ENCODE peak calls at places on chromosomes 6 and 20, in eight cellular contexts. T is fibroblast of lung, V is GM23338, W is heart right ventricle, J is spleen, O is foreskin fibroblast, X is breast epithelium, Y is psoas muscle. K is an unnamed sample.
A peak's percentile ranks its signal among the peaks of the same experiment; 100 is the strongest.

GRCh38 chr6:165659945-165660862 is 2.8 kb downstream of the PDE10A start:
- DNase-seq in T (no peak), V (peak; percentile 75), W (peak; percentile 37), J (no peak), O (peak; percentile 3), X (no peak), Y (no peak), K (no peak)

GRCh38 chr6:6699741-6700367 is 111.3 kb downstream of the LY86 start:
- DNase-seq in T (peak; percentile 93), V (peak; percentile 49), W (peak; percentile 90), J (no peak), O (peak; percentile 97), X (peak; percentile 62), Y (peak; percentile 75), K (peak; percentile 89)

GRCh38 chr20:40191573-40191972 is 497.5 kb downstream of the MAFB start:
- DNase-seq in T (no peak), V (no peak), W (no peak), J (no peak), O (peak; percentile 1), X (peak; percentile 53), Y (no peak), K (peak; percentile 18)

GRCh38 chr6:69732640-69733039 is 64.2 kb downstream of the LMBRD1 start:
- DNase-seq in T (no peak), V (no peak), W (no peak), J (no peak), O (peak; percentile 35), X (no peak), Y (no peak), K (no peak)

GRCh38 chr6:20038385-20038784 is 173.9 kb downstream of the MBOAT1 start:
- DNase-seq in T (no peak), V (no peak), W (no peak), J (no peak), O (no peak), X (no peak), Y (no peak), K (no peak)

GRCh38 chr6:137165375-137166246 is 7.8 kb downstream of the IL22RA2 start:
- DNase-seq in T (no peak), V (no peak), W (no peak), J (peak; percentile 82), O (peak; percentile 8), X (no peak), Y (no peak), K (no peak)

GRCh38 chr20:45576995-45577394 is 2.1 kb downstream of the WFDC8 start:
- DNase-seq in T (peak; percentile 46), V (peak; percentile 35), W (no peak), J (no peak), O (no peak), X (no peak), Y (no peak), K (no peak)

GRCh38 chr6:147750420-147750819 is 241.9 kb downstream of the SAMD5 start:
- DNase-seq in T (no peak), V (no peak), W (no peak), J (no peak), O (no peak), X (no peak), Y (no peak), K (no peak)

GRCh38 chr6:157885876-157886275 is 62.8 kb downstream of the SNX9 start:
- DNase-seq in T (no peak), V (no peak), W (no peak), J (no peak), O (no peak), X (no peak), Y (no peak), K (no peak)

GRCh38 chr20:11234181-11234969 is 560.6 kb upstream of the JAG1 start:
- DNase-seq in T (no peak), V (no peak), W (no peak), J (no peak), O (no peak), X (no peak), Y (no peak), K (no peak)

GRCh38 chr6:52020961-52021570 is 66.3 kb downstream of the PKHD1 start:
- DNase-seq in T (peak; percentile 3), V (peak; percentile 53), W (no peak), J (no peak), O (peak; percentile 53), X (no peak), Y (no peak), K (peak; percentile 8)

GRCh38 chr6:16339263-16339587 is 100.8 kb downstream of the GMPR start:
- DNase-seq in T (no peak), V (no peak), W (no peak), J (no peak), O (no peak), X (no peak), Y (no peak), K (no peak)

GRCh38 chr6:129498950-129499870 is 210.8 kb downstream of the ARHGAP18 start:
- DNase-seq in T (peak; percentile 63), V (peak; percentile 80), W (no peak), J (no peak), O (peak; percentile 84), X (no peak), Y (no peak), K (peak; percentile 49)

GRCh38 chr6:79869184-79869583 is 78.2 kb downstream of the ELOVL4 start:
- DNase-seq in T (no peak), V (no peak), W (no peak), J (no peak), O (no peak), X (no peak), Y (no peak), K (no peak)

GRCh38 chr6:106799008-106799952 is 169.9 kb downstream of the QRSL1 start:
- DNase-seq in T (peak; percentile 92), V (no peak), W (no peak), J (no peak), O (no peak), X (peak; percentile 54), Y (no peak), K (peak; percentile 43)

GRCh38 chr6:131754088-131754487 is 43.3 kb upstream of the CTAGE9 start:
- DNase-seq in T (peak; percentile 79), V (no peak), W (no peak), J (no peak), O (peak; percentile 81), X (no peak), Y (no peak), K (no peak)

GRCh38 chr6:21198032-21198640 is 395.4 kb upstream of the SOX4 start:
- DNase-seq in T (no peak), V (no peak), W (no peak), J (no peak), O (no peak), X (no peak), Y (no peak), K (no peak)

GRCh38 chr6:7106215-7106751 is 1.5 kb upstream of the RREB1 start:
- DNase-seq in T (no peak), V (no peak), W (no peak), J (no peak), O (peak; percentile 29), X (no peak), Y (no peak), K (no peak)

GRCh38 chr20:25059487-25059820 is 1.5 kb upstream of the ACSS1 start:
- DNase-seq in T (no peak), V (no peak), W (no peak), J (peak; percentile 51), O (no peak), X (no peak), Y (no peak), K (no peak)

GRCh38 chr6:14968056-14968643 is 277.7 kb upstream of the JARID2 start:
- DNase-seq in T (no peak), V (no peak), W (no peak), J (no peak), O (no peak), X (no peak), Y (no peak), K (no peak)

GRCh38 chr6:56652231-56652630 is 9.5 kb upstream of the DST start:
- DNase-seq in T (peak; percentile 83), V (no peak), W (no peak), J (no peak), O (no peak), X (no peak), Y (no peak), K (peak; percentile 20)
- H3K4me3 ChIP-seq in T (no peak overlapping the region), V (no peak overlapping the region), W (no peak overlapping the region), J (no peak overlapping the region), O (no peak overlapping the region), X (no peak overlapping the region), Y (no peak overlapping the region), K (no peak overlapping the region)

DNA sequence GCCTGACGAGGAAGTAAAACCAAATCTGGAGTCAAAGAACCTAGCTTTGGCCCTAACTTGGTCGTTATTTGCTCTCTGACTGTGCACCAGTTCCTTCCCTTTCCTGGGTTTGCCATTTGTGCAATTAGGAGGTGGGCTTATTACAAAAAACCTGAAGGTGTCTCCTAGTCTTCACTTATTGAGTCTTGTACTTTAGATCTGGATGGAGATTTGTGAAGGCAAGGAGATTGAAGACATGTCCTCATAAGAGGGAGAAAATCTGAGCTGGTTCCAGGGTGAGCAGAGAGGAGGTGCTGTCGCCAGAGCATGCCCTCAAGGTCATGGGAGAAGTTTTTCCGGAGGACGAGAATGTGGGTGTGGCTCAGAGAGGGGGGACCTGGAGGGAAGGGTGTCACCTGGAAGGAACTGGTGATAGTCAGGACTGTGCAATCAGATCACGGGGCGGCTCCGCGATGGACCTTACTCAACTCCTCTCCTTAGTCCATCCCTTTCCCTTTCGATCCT is 703 bp upstream of the ACSS2 start:
- DNase-seq in T (no peak), V (no peak), W (no peak), J (no peak), O (no peak), X (no peak), Y (no peak), K (no peak)
- TF ChIP-seq CTCF in T (peak; percentile 27), V (peak; percentile 55), W (peak; percentile 43), J (no peak), O (no peak), X (no peak), Y (peak; percentile 6), K (peak; percentile 25)

GRCh38 chr20:47862841-47863240 is 77.6 kb upstream of the SULF2 start:
- DNase-seq in T (no peak), V (no peak), W (no peak), J (no peak), O (no peak), X (no peak), Y (no peak), K (no peak)
- H3K4me3 ChIP-seq in T (no peak overlapping the region), V (no peak overlapping the region), W (no peak overlapping the region), J (no peak overlapping the region), O (no peak overlapping the region), X (no peak overlapping the region), Y (no peak overlapping the region), K (no peak overlapping the region)

DNA sequence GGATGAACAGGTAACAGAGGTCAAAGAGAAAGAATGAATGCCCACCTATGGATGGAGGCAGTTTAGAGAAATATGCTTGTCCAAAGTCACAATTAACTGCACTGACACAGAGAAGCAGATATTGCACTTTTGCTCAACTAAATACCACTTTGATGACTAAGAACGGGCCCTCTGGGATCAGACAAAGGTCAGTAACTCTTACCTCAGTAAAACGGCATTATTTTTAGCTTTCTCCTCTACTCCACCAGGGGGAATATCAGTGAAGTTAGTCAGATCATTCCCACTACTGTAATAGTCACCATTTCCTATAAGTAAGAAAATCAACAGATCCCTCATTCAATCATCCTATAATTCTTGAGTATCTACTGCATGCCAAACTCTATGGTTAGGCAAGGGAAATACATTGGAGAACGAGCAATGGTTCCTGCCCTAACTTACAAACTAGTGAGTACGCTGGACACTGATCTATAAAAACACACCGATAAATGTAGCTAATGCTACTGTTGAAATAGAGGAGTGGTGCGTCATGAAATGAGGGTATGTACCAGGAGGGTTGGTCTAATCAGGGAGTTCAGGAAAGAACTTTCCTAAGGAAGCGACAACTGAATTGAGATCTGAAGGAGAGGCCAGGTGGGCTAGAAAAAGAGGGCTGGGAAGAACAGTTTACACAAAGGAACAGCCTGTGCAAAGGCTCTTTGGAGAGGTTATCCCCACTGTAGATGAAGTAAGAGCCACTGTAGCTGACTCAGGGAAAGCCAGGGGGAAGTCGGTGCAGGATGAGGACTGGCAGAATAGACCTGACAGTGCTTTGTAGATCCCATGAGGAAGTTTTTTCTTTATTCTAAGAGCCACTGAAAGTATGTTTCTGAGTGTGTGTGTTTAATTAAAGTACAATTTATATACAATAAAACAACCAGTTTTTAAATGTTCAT is 9.2 kb downstream of the ECI2 start:
- DNase-seq in T (peak; percentile 93), V (peak; percentile 27), W (no peak), J (no peak), O (peak; percentile 90), X (no peak), Y (no peak), K (peak; percentile 53)
- TF ChIP-seq CTCF in T (peak; percentile 50), V (no peak), W (peak; percentile 16), J (no peak), O (peak; percentile 49), X (no peak), Y (peak; percentile 10), K (peak; percentile 43)